ENCODE peak calls at places on chromosomes 6 and 20, in six cellular contexts. T, G, Z, X, U and M are unnamed samples.

GRCh38 chr6:45959534-45960195 is 56.0 kb downstream of the CLIC5 start:
- DNase-seq in T (no peak), Z (no peak), U (no peak), G (peak), X (peak), M (no peak)

GRCh38 chr6:109397020-109397419 is 14.8 kb upstream of the CD164 start:
- DNase-seq in U (no peak), X (peak), Z (no peak), G (peak), T (no peak), M (no peak)

GRCh38 chr6:37974381-37974780 is 154.9 kb downstream of the ZFAND3 start:
- DNase-seq in Z (no peak), X (no peak), G (no peak), T (no peak), U (no peak), M (no peak)

GRCh38 chr6:43511824-43512415 is 1.8 kb upstream of the LRRC73 start:
- DNase-seq in U (no peak), Z (no peak), T (no peak), G (no peak), X (no peak), M (no peak)

GRCh38 chr6:37514377-37514776 is 14.7 kb upstream of the CCDC167 start:
- DNase-seq in T (no peak), Z (peak), G (peak), X (peak), U (peak), M (no peak)

GRCh38 chr20:62219992-62220665 is at the start of gene HRH3:
- DNase-seq in Z (peak), X (no peak), T (peak), G (peak), U (peak), M (no peak)

GRCh38 chr6:13485303-13485702 is 2.1 kb downstream of the GFOD1 start:
- DNase-seq in Z (no peak), U (no peak), X (no peak), G (no peak), T (no peak), M (no peak)

GRCh38 chr6:3841711-3842565 is 7.2 kb upstream of the FAM50B start:
- DNase-seq in U (no peak), G (peak), Z (no peak), T (no peak), X (peak), M (no peak)

GRCh38 chr6:26553264-26553738 is 15.1 kb downstream of the HMGN4 start:
- DNase-seq in U (peak), X (peak), Z (peak), T (peak), G (peak), M (peak)

GRCh38 chr20:41248371-41249024 is 69.0 kb downstream of the ZHX3 start:
- DNase-seq in X (peak), Z (no peak), G (peak), T (no peak), U (no peak), M (no peak)

GRCh38 chr6:147166360-147166944 is 37.8 kb upstream of the STXBP5 start:
- DNase-seq in Z (peak), X (no peak), U (no peak), T (no peak), G (no peak), M (no peak)

GRCh38 chr6:17334265-17334664 is 53.1 kb downstream of the RBM24 start:
- DNase-seq in X (peak), T (no peak), U (no peak), Z (no peak), G (peak), M (no peak)

GRCh38 chr6:137927777-137928218 is 60.7 kb downstream of the TNFAIP3 start:
- DNase-seq in T (peak), G (no peak), U (peak), Z (no peak), X (no peak), M (no peak)